ENCODE peak calls at places on chromosomes 13 and 19, in four cellular contexts. One of them, this sample, is unnamed.

GRCh38 chr19:5891938-5892771 is 11.4 kb downstream of the NDUFA11 start:
- DNase-seq in GM23338: peak
- DNase-seq in HL-60: no peak
- DNase-seq in stomach: peak
- DNase-seq in this sample: no peak

GRCh38 chr19:46529622-46530451 is 34.2 kb upstream of the PNMA8B start:
- DNase-seq in GM23338: peak
- DNase-seq in HL-60: peak
- DNase-seq in stomach: peak
- DNase-seq in this sample: peak

GRCh38 chr19:43467730-43468129 is 2.3 kb upstream of the LYPD3 start:
- DNase-seq in GM23338: no peak
- DNase-seq in HL-60: no peak
- DNase-seq in stomach: no peak
- DNase-seq in this sample: no peak

GRCh38 chr19:15790096-15790495 is 2.6 kb downstream of the OR10H5 start:
- DNase-seq in GM23338: no peak
- DNase-seq in HL-60: no peak
- DNase-seq in stomach: no peak
- DNase-seq in this sample: no peak

GRCh38 chr13:30074955-30075614 is 224.7 kb upstream of the UBL3 start:
- DNase-seq in GM23338: no peak
- DNase-seq in HL-60: no peak
- DNase-seq in stomach: no peak
- DNase-seq in this sample: no peak

GRCh38 chr19:49689133-49690072 is at the start of gene ADM5:
- DNase-seq in GM23338: peak
- DNase-seq in HL-60: no peak
- DNase-seq in stomach: peak
- DNase-seq in this sample: no peak

GRCh38 chr13:53200498-53201453 is 172.2 kb downstream of the OLFM4 start:
- DNase-seq in GM23338: peak
- DNase-seq in HL-60: no peak
- DNase-seq in stomach: peak
- DNase-seq in this sample: no peak

GRCh38 chr19:47280183-47280797 is 5.6 kb downstream of the INAFM1 start:
- DNase-seq in GM23338: peak
- DNase-seq in HL-60: no peak
- DNase-seq in stomach: peak
- DNase-seq in this sample: no peak

GRCh38 chr13:73428137-73428536 is 369.3 kb downstream of the KLF5 start:
- DNase-seq in GM23338: no peak
- DNase-seq in HL-60: no peak
- DNase-seq in stomach: no peak
- DNase-seq in this sample: no peak

GRCh38 chr19:5586300-5587070 is 18.7 kb upstream of the TINCR start:
- DNase-seq in GM23338: no peak
- DNase-seq in HL-60: no peak
- DNase-seq in stomach: no peak
- DNase-seq in this sample: no peak

GRCh38 chr19:48963371-48964204 is 1.5 kb upstream of the FTL start:
- DNase-seq in GM23338: peak
- DNase-seq in HL-60: peak
- DNase-seq in stomach: peak
- DNase-seq in this sample: peak

GRCh38 chr13:73952683-73953082 is 181.5 kb downstream of the KLF12 start:
- DNase-seq in GM23338: no peak
- DNase-seq in HL-60: no peak
- DNase-seq in stomach: no peak
- DNase-seq in this sample: no peak

DNA sequence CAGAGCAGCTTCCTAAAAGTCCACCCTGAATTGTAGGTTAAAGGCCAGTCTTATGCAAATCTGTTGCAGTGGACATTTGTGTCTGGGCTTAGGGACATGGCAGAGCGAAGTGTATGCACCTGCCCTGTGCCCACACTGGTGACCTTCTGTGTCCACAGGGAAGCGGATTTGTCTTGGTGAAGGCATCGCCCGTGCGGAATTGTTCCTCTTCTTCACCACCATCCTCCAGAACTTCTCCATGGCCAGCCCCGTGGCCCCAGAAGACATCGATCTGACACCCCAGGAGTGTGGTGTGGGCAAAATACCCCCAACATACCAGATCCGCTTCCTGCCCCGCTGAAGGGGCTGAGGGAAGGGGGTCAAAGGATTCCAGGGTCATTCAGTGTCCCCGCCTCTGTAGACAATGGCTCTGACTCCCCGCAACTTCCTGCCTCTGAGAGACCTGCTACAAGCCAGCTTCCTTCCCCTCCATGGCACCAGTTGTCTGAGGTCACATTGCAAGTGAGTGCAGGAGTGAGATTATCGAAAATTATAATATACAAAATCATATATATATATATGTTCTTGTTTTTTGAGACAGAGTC is 25.5 kb downstream of the CYP2B6 start:
- DNase-seq in GM23338: no peak
- DNase-seq in HL-60: no peak
- DNase-seq in stomach: no peak
- DNase-seq in this sample: no peak
- TF ChIP-seq POLR2AphosphoS5 in GM23338: no peak
- TF ChIP-seq POLR2AphosphoS5 in HL-60: no peak
- TF ChIP-seq POLR2AphosphoS5 in stomach: no peak
- TF ChIP-seq POLR2AphosphoS5 in this sample: no peak

DNA sequence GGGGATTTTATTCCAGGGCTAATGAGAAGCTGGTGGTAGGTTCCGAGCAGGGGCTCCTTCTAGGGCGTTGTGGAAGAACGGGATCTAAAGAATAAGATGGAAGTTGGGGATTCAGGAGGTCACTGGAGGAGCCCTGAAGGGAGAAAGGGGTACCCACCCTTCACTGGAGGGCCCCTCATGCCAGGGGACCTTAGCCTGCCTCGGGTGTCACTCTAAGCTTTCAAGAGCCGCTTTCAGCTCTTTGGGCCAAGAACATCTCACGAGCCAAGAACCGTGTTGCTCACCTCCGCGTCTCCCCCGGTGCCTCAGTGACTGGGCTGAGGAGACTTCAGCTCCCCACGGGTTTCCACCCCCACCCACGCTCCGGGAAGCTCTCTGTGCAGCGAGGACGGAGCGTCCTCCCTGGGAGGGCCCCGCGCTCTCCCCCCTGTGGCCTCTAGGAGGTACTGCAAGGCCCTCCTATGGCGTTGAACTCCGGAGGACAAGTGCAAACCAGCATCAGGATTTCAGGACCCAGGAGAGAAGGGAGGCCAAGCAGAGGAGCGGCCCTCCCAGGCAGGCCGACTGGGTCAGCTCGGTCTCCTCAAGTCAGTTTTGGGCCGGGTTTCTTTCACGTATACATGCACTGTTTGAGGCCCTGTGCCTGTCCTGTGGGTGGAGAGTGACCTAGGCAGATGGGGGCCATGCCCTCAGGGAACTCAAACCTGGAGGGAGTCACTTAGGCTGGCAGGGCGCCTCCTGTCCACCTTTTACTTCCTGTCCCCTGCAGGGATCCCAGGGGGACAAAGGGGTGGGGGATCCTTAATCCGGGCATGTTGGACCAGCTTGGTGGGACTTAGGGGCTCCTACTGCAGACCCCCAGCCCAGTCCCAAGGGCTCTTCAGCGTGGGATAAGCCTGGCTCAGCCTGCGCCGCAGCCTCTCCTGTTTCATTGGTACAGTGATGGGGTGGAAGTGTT is 5.1 kb upstream of the KRTDAP start:
- DNase-seq in GM23338: peak
- DNase-seq in HL-60: peak
- DNase-seq in stomach: peak
- DNase-seq in this sample: peak
- TF ChIP-seq POLR2AphosphoS5 in GM23338: peak
- TF ChIP-seq POLR2AphosphoS5 in HL-60: no peak
- TF ChIP-seq POLR2AphosphoS5 in stomach: no peak
- TF ChIP-seq POLR2AphosphoS5 in this sample: no peak

DNA sequence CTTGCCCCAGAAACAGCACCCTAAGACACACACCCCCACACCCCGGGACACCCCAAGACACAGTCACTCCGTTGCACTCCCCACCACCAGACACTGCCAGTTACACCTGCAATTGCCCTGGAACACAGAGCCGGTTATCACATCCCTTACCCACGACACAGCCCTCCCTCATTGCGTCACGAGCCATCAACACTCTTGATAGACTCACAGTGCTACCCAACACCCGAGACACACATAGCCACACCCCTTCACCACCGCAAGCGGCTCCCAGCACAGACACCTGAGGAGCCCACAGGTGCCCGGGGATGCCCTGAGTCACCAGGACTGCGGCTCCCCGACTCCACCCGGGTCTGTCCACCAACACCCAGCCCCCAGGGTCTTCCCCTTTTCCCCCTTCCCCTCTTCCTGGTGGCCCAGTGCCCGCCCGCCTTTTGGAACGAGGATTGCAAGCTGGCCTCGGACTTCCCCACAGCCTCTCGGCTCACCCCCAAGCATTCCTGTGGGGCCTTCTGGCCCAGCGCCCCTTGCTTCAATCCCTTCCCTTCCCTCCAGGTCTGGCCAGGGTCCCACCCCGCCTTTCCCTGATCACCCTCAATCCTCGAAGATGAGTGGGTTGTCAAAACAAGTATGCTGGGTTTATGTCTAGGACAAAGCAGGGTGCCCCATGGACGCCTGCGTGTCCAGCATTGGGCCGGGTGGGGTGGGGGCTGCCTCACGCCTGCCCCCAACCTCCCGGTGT is 1.7 kb upstream of the PTGER1 start:
- DNase-seq in GM23338: no peak
- DNase-seq in HL-60: peak
- DNase-seq in stomach: peak
- DNase-seq in this sample: no peak
- TF ChIP-seq POLR2AphosphoS5 in GM23338: peak
- TF ChIP-seq POLR2AphosphoS5 in HL-60: no peak
- TF ChIP-seq POLR2AphosphoS5 in stomach: peak
- TF ChIP-seq POLR2AphosphoS5 in this sample: no peak

GRCh38 chr19:10334340-10335148 is 1.2 kb upstream of the RAVER1 start:
- DNase-seq in GM23338: peak
- DNase-seq in HL-60: no peak
- DNase-seq in stomach: peak
- DNase-seq in this sample: no peak
- TF ChIP-seq POLR2AphosphoS5 in GM23338: peak
- TF ChIP-seq POLR2AphosphoS5 in HL-60: no peak
- TF ChIP-seq POLR2AphosphoS5 in stomach: peak
- TF ChIP-seq POLR2AphosphoS5 in this sample: no peak

This sample was measured in GM12891.